ENCODE peak calls at places on chromosomes 7 and 10, in four cellular contexts. One of them, this sample, is unnamed.

GRCh38 chr7:154832557-154833138 is 170.3 kb downstream of the PAXIP1 start:
- DNase-seq in NCI-H1048: no peak
- DNase-seq in mesenchymal stem cell: peak; percentile 36
- DNase-seq in NCI-H510A: no peak
- DNase-seq in this sample: peak; percentile 47

GRCh38 chr7:75938921-75939320 is 24.0 kb downstream of the POR start:
- DNase-seq in NCI-H1048: no peak
- DNase-seq in mesenchymal stem cell: no peak
- DNase-seq in NCI-H510A: peak; percentile 43
- DNase-seq in this sample: no peak

GRCh38 chr10:17075510-17075909 is 54.1 kb downstream of the CUBN start:
- DNase-seq in NCI-H1048: no peak
- DNase-seq in mesenchymal stem cell: peak; percentile 94
- DNase-seq in NCI-H510A: no peak
- DNase-seq in this sample: no peak

GRCh38 chr7:51268859-51269258 is 47.8 kb downstream of the COBL start:
- DNase-seq in NCI-H1048: no peak
- DNase-seq in mesenchymal stem cell: no peak
- DNase-seq in NCI-H510A: no peak
- DNase-seq in this sample: no peak

GRCh38 chr7:50644114-50644513 is 78.9 kb upstream of the DDC start:
- DNase-seq in NCI-H1048: no peak
- DNase-seq in mesenchymal stem cell: no peak
- DNase-seq in NCI-H510A: no peak
- DNase-seq in this sample: no peak

GRCh38 chr10:16566202-16566805 is 44.6 kb upstream of the C1QL3 start:
- DNase-seq in NCI-H1048: no peak
- DNase-seq in mesenchymal stem cell: no peak
- DNase-seq in NCI-H510A: no peak
- DNase-seq in this sample: no peak

GRCh38 chr7:98493379-98493778 is 92.5 kb upstream of the BAIAP2L1 start:
- DNase-seq in NCI-H1048: no peak
- DNase-seq in mesenchymal stem cell: no peak
- DNase-seq in NCI-H510A: no peak
- DNase-seq in this sample: no peak

GRCh38 chr10:77348082-77348481 is 289.5 kb downstream of the KCNMA1 start:
- DNase-seq in NCI-H1048: no peak
- DNase-seq in mesenchymal stem cell: peak; percentile 37
- DNase-seq in NCI-H510A: no peak
- DNase-seq in this sample: no peak

GRCh38 chr7:150755473-150756099 is 18.4 kb downstream of the GIMAP5 start:
- DNase-seq in NCI-H1048: no peak
- DNase-seq in mesenchymal stem cell: no peak
- DNase-seq in NCI-H510A: no peak
- DNase-seq in this sample: no peak

GRCh38 chr7:2123916-2124315 is 108.8 kb downstream of the MAD1L1 start:
- DNase-seq in NCI-H1048: no peak
- DNase-seq in mesenchymal stem cell: no peak
- DNase-seq in NCI-H510A: no peak
- DNase-seq in this sample: no peak

GRCh38 chr7:1995426-1995825 is 237.3 kb downstream of the MAD1L1 start:
- DNase-seq in NCI-H1048: no peak
- DNase-seq in mesenchymal stem cell: no peak
- DNase-seq in NCI-H510A: peak; percentile 87
- DNase-seq in this sample: no peak

GRCh38 chr10:69715156-69715898 is 85.3 kb downstream of the FAM241B start:
- DNase-seq in NCI-H1048: no peak
- DNase-seq in mesenchymal stem cell: peak; percentile 32
- DNase-seq in NCI-H510A: no peak
- DNase-seq in this sample: no peak

GRCh38 chr10:71608863-71609768 is 110.5 kb downstream of the C10orf105 start:
- DNase-seq in NCI-H1048: peak; percentile 26
- DNase-seq in mesenchymal stem cell: peak; percentile 58
- DNase-seq in NCI-H510A: peak; percentile 51
- DNase-seq in this sample: peak; percentile 34

GRCh38 chr10:93073539-93074136 is at the start of gene CYP26A1:
- DNase-seq in NCI-H1048: no peak
- DNase-seq in mesenchymal stem cell: no peak
- DNase-seq in NCI-H510A: no peak
- DNase-seq in this sample: no peak

GRCh38 chr7:151744656-151745055 is 132.3 kb downstream of the PRKAG2 start:
- DNase-seq in NCI-H1048: no peak
- DNase-seq in mesenchymal stem cell: no peak
- DNase-seq in NCI-H510A: no peak
- DNase-seq in this sample: no peak

GRCh38 chr10:71727429-71728217 is 8.0 kb upstream of the C10orf105 start:
- DNase-seq in NCI-H1048: no peak
- DNase-seq in mesenchymal stem cell: no peak
- DNase-seq in NCI-H510A: peak; percentile 34
- DNase-seq in this sample: peak; percentile 32

GRCh38 chr7:94305836-94306235 is 88.9 kb upstream of the COL1A2 start:
- DNase-seq in NCI-H1048: no peak
- DNase-seq in mesenchymal stem cell: no peak
- DNase-seq in NCI-H510A: no peak
- DNase-seq in this sample: no peak

GRCh38 chr7:150325901-150326300 is 2.6 kb upstream of the ACTR3C start:
- DNase-seq in NCI-H1048: no peak
- DNase-seq in mesenchymal stem cell: no peak
- DNase-seq in NCI-H510A: no peak
- DNase-seq in this sample: no peak

GRCh38 chr7:42218248-42218647 is 18.8 kb downstream of the GLI3 start:
- DNase-seq in NCI-H1048: no peak
- DNase-seq in mesenchymal stem cell: no peak
- DNase-seq in NCI-H510A: no peak
- DNase-seq in this sample: no peak

GRCh38 chr10:75202321-75203096 is 8.1 kb upstream of the VDAC2 start:
- DNase-seq in NCI-H1048: no peak
- DNase-seq in mesenchymal stem cell: peak; percentile 49
- DNase-seq in NCI-H510A: no peak
- DNase-seq in this sample: no peak

GRCh38 chr10:44473146-44473545 is 88.2 kb upstream of the CXCL12 start:
- DNase-seq in NCI-H1048: no peak
- DNase-seq in mesenchymal stem cell: no peak
- DNase-seq in NCI-H510A: no peak
- DNase-seq in this sample: no peak

GRCh38 chr7:38318803-38319416 is 45.5 kb upstream of the TARP start:
- DNase-seq in NCI-H1048: no peak
- DNase-seq in mesenchymal stem cell: peak; percentile 84
- DNase-seq in NCI-H510A: peak; percentile 22
- DNase-seq in this sample: peak; percentile 96

GRCh38 chr7:71682841-71683341 is 550.9 kb downstream of the GALNT17 start:
- DNase-seq in NCI-H1048: no peak
- DNase-seq in mesenchymal stem cell: no peak
- DNase-seq in NCI-H510A: no peak
- DNase-seq in this sample: no peak

GRCh38 chr7:39353615-39354376 is 212.4 kb upstream of the YAE1 start:
- DNase-seq in NCI-H1048: peak; percentile 92
- DNase-seq in mesenchymal stem cell: peak; percentile 60
- DNase-seq in NCI-H510A: no peak
- DNase-seq in this sample: peak; percentile 31

GRCh38 chr7:47771990-47772360 is 176.3 kb downstream of the PKD1L1 start:
- DNase-seq in NCI-H1048: no peak
- DNase-seq in mesenchymal stem cell: no peak
- DNase-seq in NCI-H510A: no peak
- DNase-seq in this sample: no peak

GRCh38 chr10:97821308-97822038 is 28.2 kb upstream of the GOLGA7B start:
- DNase-seq in NCI-H1048: no peak
- DNase-seq in mesenchymal stem cell: no peak
- DNase-seq in NCI-H510A: peak; percentile 86
- DNase-seq in this sample: peak; percentile 61

GRCh38 chr7:2728309-2729042 is 40.5 kb downstream of the AMZ1 start:
- DNase-seq in NCI-H1048: no peak
- DNase-seq in mesenchymal stem cell: no peak
- DNase-seq in NCI-H510A: no peak
- DNase-seq in this sample: no peak

GRCh38 chr7:105268056-105268455 is 120.7 kb downstream of the SRPK2 start:
- DNase-seq in NCI-H1048: no peak
- DNase-seq in mesenchymal stem cell: peak; percentile 77
- DNase-seq in NCI-H510A: no peak
- DNase-seq in this sample: no peak

GRCh38 chr7:112018305-112019030 is 187.7 kb downstream of the DOCK4 start:
- DNase-seq in NCI-H1048: no peak
- DNase-seq in mesenchymal stem cell: no peak
- DNase-seq in NCI-H510A: no peak
- DNase-seq in this sample: no peak

GRCh38 chr10:108097258-108097657 is 932.8 kb upstream of the SORCS1 start:
- DNase-seq in NCI-H1048: no peak
- DNase-seq in mesenchymal stem cell: no peak
- DNase-seq in NCI-H510A: no peak
- DNase-seq in this sample: no peak

GRCh38 chr10:126090911-126091728 is 194.8 kb downstream of the FANK1 start:
- DNase-seq in NCI-H1048: no peak
- DNase-seq in mesenchymal stem cell: peak; percentile 81
- DNase-seq in NCI-H510A: no peak
- DNase-seq in this sample: no peak

GRCh38 chr10:71774916-71775702 is 1.8 kb upstream of the VSIR start:
- DNase-seq in NCI-H1048: no peak
- DNase-seq in mesenchymal stem cell: no peak
- DNase-seq in NCI-H510A: no peak
- DNase-seq in this sample: no peak

GRCh38 chr7:21401944-21402343 is 25.9 kb upstream of the SP4 start:
- DNase-seq in NCI-H1048: no peak
- DNase-seq in mesenchymal stem cell: no peak
- DNase-seq in NCI-H510A: no peak
- DNase-seq in this sample: no peak

GRCh38 chr7:132575987-132576722 is at the start of gene PLXNA4:
- DNase-seq in NCI-H1048: no peak
- DNase-seq in mesenchymal stem cell: peak; percentile 10
- DNase-seq in NCI-H510A: no peak
- DNase-seq in this sample: no peak

GRCh38 chr7:77933394-77933793 is 134.8 kb downstream of the PHTF2 start:
- DNase-seq in NCI-H1048: no peak
- DNase-seq in mesenchymal stem cell: peak; percentile 70
- DNase-seq in NCI-H510A: no peak
- DNase-seq in this sample: no peak